ENCODE peak calls at places on chromosome 11, in five cellular contexts. One of them, this sample, is unnamed.

GRCh38 chr11:55457641-55458040 is 89.9 kb downstream of the OR4A15 start:
- DNase-seq in HCT116: no peak
- DNase-seq in GM23248: no peak
- DNase-seq in hepatocyte: no peak
- DNase-seq in MM.1S: peak; percentile 63
- DNase-seq in this sample: no peak

GRCh38 chr11:22130462-22131053 is 62.3 kb upstream of the ANO5 start:
- DNase-seq in HCT116: no peak
- DNase-seq in GM23248: peak; percentile 14
- DNase-seq in hepatocyte: peak; percentile 32
- DNase-seq in MM.1S: peak; percentile 52
- DNase-seq in this sample: peak; percentile 25

GRCh38 chr11:46977038-46977818 is 40.7 kb downstream of the CSTPP1 start:
- DNase-seq in HCT116: no peak
- DNase-seq in GM23248: no peak
- DNase-seq in hepatocyte: no peak
- DNase-seq in MM.1S: no peak
- DNase-seq in this sample: peak; percentile 72

GRCh38 chr11:94668240-94668793 is 99.8 kb upstream of the AMOTL1 start:
- DNase-seq in HCT116: no peak
- DNase-seq in GM23248: no peak
- DNase-seq in hepatocyte: no peak
- DNase-seq in MM.1S: no peak
- DNase-seq in this sample: no peak

GRCh38 chr11:13364388-13364787 is 86.8 kb downstream of the BMAL1 start:
- DNase-seq in HCT116: no peak
- DNase-seq in GM23248: peak; percentile 64
- DNase-seq in hepatocyte: no peak
- DNase-seq in MM.1S: no peak
- DNase-seq in this sample: no peak

GRCh38 chr11:44747339-44747738 is 20.6 kb downstream of the TSPAN18 start:
- DNase-seq in HCT116: no peak
- DNase-seq in GM23248: peak; percentile 74
- DNase-seq in hepatocyte: no peak
- DNase-seq in MM.1S: no peak
- DNase-seq in this sample: no peak

GRCh38 chr11:61392991-61393595 is 706 bp downstream of the TMEM216 start:
- DNase-seq in HCT116: no peak
- DNase-seq in GM23248: peak; percentile 57
- DNase-seq in hepatocyte: peak; percentile 48
- DNase-seq in MM.1S: peak; percentile 34
- DNase-seq in this sample: peak; percentile 22

GRCh38 chr11:73404506-73405145 is 28.4 kb downstream of the RELT start:
- DNase-seq in HCT116: no peak
- DNase-seq in GM23248: no peak
- DNase-seq in hepatocyte: no peak
- DNase-seq in MM.1S: no peak
- DNase-seq in this sample: no peak

GRCh38 chr11:67303989-67304411 is 670 bp downstream of the SSH3 start:
- DNase-seq in HCT116: no peak
- DNase-seq in GM23248: peak; percentile 52
- DNase-seq in hepatocyte: peak; percentile 63
- DNase-seq in MM.1S: no peak
- DNase-seq in this sample: no peak

GRCh38 chr11:95231881-95232605 is 1.0 kb upstream of the SESN3 start:
- DNase-seq in HCT116: no peak
- DNase-seq in GM23248: peak; percentile 82
- DNase-seq in hepatocyte: peak; percentile 87
- DNase-seq in MM.1S: peak; percentile 75
- DNase-seq in this sample: peak; percentile 87

GRCh38 chr11:11871991-11872401 is 30.2 kb downstream of the USP47 start:
- DNase-seq in HCT116: no peak
- DNase-seq in GM23248: no peak
- DNase-seq in hepatocyte: no peak
- DNase-seq in MM.1S: no peak
- DNase-seq in this sample: no peak

GRCh38 chr11:43952401-43953342 is 10.2 kb downstream of the C11orf96 start:
- DNase-seq in HCT116: no peak
- DNase-seq in GM23248: peak; percentile 17
- DNase-seq in hepatocyte: no peak
- DNase-seq in MM.1S: no peak
- DNase-seq in this sample: no peak

GRCh38 chr11:116215471-116216113 is 557.2 kb downstream of the BUD13 start:
- DNase-seq in HCT116: no peak
- DNase-seq in GM23248: no peak
- DNase-seq in hepatocyte: no peak
- DNase-seq in MM.1S: no peak
- DNase-seq in this sample: peak; percentile 44

GRCh38 chr11:130798280-130798679 is 118.0 kb downstream of the SNX19 start:
- DNase-seq in HCT116: no peak
- DNase-seq in GM23248: peak; percentile 97
- DNase-seq in hepatocyte: no peak
- DNase-seq in MM.1S: no peak
- DNase-seq in this sample: no peak

GRCh38 chr11:127452533-127452932 is 452.0 kb upstream of the KIRREL3 start:
- DNase-seq in HCT116: no peak
- DNase-seq in GM23248: no peak
- DNase-seq in hepatocyte: no peak
- DNase-seq in MM.1S: no peak
- DNase-seq in this sample: no peak

GRCh38 chr11:75667831-75668507 is 869 bp downstream of the MAP6 start:
- DNase-seq in HCT116: no peak
- DNase-seq in GM23248: peak; percentile 68
- DNase-seq in hepatocyte: peak; percentile 66
- DNase-seq in MM.1S: no peak
- DNase-seq in this sample: peak; percentile 94

GRCh38 chr11:116843661-116844060 is 6.2 kb upstream of the APOA1 start:
- DNase-seq in HCT116: no peak
- DNase-seq in GM23248: no peak
- DNase-seq in hepatocyte: no peak
- DNase-seq in MM.1S: no peak
- DNase-seq in this sample: no peak

GRCh38 chr11:44632466-44633123 is 67.1 kb downstream of the CD82 start:
- DNase-seq in HCT116: peak; percentile 45
- DNase-seq in GM23248: peak; percentile 55
- DNase-seq in hepatocyte: peak; percentile 52
- DNase-seq in MM.1S: no peak
- DNase-seq in this sample: peak; percentile 64

GRCh38 chr11:65781152-65781961 is 581 bp upstream of the AP5B1 start:
- DNase-seq in HCT116: no peak
- DNase-seq in GM23248: peak; percentile 48
- DNase-seq in hepatocyte: peak; percentile 59
- DNase-seq in MM.1S: no peak
- DNase-seq in this sample: peak; percentile 84

GRCh38 chr11:131504199-131504949 is 134.0 kb downstream of the NTM start:
- DNase-seq in HCT116: no peak
- DNase-seq in GM23248: no peak
- DNase-seq in hepatocyte: peak; percentile 20
- DNase-seq in MM.1S: no peak
- DNase-seq in this sample: peak; percentile 78

GRCh38 chr11:107561688-107562087 is 3.8 kb downstream of the ALKBH8 start:
- DNase-seq in HCT116: no peak
- DNase-seq in GM23248: peak; percentile 95
- DNase-seq in hepatocyte: no peak
- DNase-seq in MM.1S: no peak
- DNase-seq in this sample: no peak
- TF ChIP-seq EZH2phosphoT487 in HCT116: no peak
- TF ChIP-seq EZH2phosphoT487 in GM23248: peak; percentile 99
- TF ChIP-seq EZH2phosphoT487 in hepatocyte: no peak
- TF ChIP-seq EZH2phosphoT487 in MM.1S: no peak
- TF ChIP-seq EZH2phosphoT487 in this sample: no peak

GRCh38 chr11:118633319-118633690 is 25.9 kb downstream of the PHLDB1 start:
- DNase-seq in HCT116: no peak
- DNase-seq in GM23248: peak; percentile 53
- DNase-seq in hepatocyte: no peak
- DNase-seq in MM.1S: no peak
- DNase-seq in this sample: no peak

GRCh38 chr11:118635237-118635591 is 27.8 kb downstream of the PHLDB1 start:
- DNase-seq in HCT116: no peak
- DNase-seq in GM23248: no peak
- DNase-seq in hepatocyte: no peak
- DNase-seq in MM.1S: no peak
- DNase-seq in this sample: peak; percentile 68

GRCh38 chr11:118634435-118635236 is 27.2 kb downstream of the PHLDB1 start:
- DNase-seq in HCT116: no peak
- DNase-seq in GM23248: peak; percentile 56
- DNase-seq in hepatocyte: peak; percentile 92
- DNase-seq in MM.1S: peak; percentile 63
- DNase-seq in this sample: peak; percentile 91

GRCh38 chr11:118632577-118633318 is 25.3 kb downstream of the PHLDB1 start:
- DNase-seq in HCT116: no peak
- DNase-seq in GM23248: no peak
- DNase-seq in hepatocyte: no peak
- DNase-seq in MM.1S: no peak
- DNase-seq in this sample: no peak

GRCh38 chr11:118633979-118634378 is 26.6 kb downstream of the PHLDB1 start:
- DNase-seq in HCT116: no peak
- DNase-seq in GM23248: peak; percentile 81
- DNase-seq in hepatocyte: no peak
- DNase-seq in MM.1S: no peak
- DNase-seq in this sample: peak; percentile 4
- H3K27ac ChIP-seq in HCT116: peak overlapping the region; percentile 11
- H3K27ac ChIP-seq in GM23248: peak overlapping the region; percentile 78
- H3K27ac ChIP-seq in hepatocyte: peak overlapping the region; percentile 67
- H3K27ac ChIP-seq in MM.1S: no peak overlapping the region
- H3K27ac ChIP-seq in this sample: no peak overlapping the region

DNA sequence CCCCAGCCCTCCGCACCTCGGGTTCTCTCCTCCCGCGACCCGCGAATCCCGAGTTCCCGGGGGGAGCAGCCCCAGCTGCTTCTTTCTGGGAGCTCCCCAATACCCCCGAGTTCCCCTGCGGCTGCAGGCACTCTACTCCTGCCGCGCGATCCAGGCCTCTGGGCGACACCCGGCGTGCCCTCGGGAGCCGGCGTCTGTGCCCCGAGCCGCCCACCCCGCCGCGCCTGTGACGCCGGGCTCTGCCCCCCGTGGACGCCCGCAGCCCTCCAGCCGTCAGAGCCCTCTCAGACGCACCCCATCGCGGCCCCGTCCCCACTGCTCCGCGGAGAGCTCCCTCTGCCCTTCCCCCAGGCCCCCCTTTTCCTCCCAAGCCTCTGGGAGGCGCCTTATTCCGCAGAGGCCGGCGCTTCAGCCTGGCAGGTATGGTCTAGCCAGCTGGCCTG is 422 bp downstream of the GLB1L2 start:
- DNase-seq in HCT116: no peak
- DNase-seq in GM23248: no peak
- DNase-seq in hepatocyte: peak; percentile 54
- DNase-seq in MM.1S: no peak
- DNase-seq in this sample: peak; percentile 75
- TF ChIP-seq EZH2 in HCT116: no peak
- TF ChIP-seq EZH2 in GM23248: peak; percentile 52
- TF ChIP-seq EZH2 in hepatocyte: no peak
- TF ChIP-seq EZH2 in MM.1S: no peak
- TF ChIP-seq EZH2 in this sample: no peak

GRCh38 chr11:36363361-36364272 is 67.5 kb downstream of the PRR5L start:
- DNase-seq in HCT116: no peak
- DNase-seq in GM23248: peak; percentile 18
- DNase-seq in hepatocyte: peak; percentile 37
- DNase-seq in MM.1S: peak; percentile 10
- DNase-seq in this sample: peak; percentile 69

GRCh38 chr11:36364551-36364950 is 68.5 kb downstream of the PRR5L start:
- DNase-seq in HCT116: no peak
- DNase-seq in GM23248: peak; percentile 36
- DNase-seq in hepatocyte: no peak
- DNase-seq in MM.1S: no peak
- DNase-seq in this sample: no peak

GRCh38 chr11:36361901-36362391 is 65.9 kb downstream of the PRR5L start:
- DNase-seq in HCT116: no peak
- DNase-seq in GM23248: peak; percentile 89
- DNase-seq in hepatocyte: peak; percentile 72
- DNase-seq in MM.1S: no peak
- DNase-seq in this sample: peak; percentile 19

GRCh38 chr11:36361472-36361871 is 65.4 kb downstream of the PRR5L start:
- DNase-seq in HCT116: no peak
- DNase-seq in GM23248: peak; percentile 27
- DNase-seq in hepatocyte: no peak
- DNase-seq in MM.1S: no peak
- DNase-seq in this sample: no peak

DNA sequence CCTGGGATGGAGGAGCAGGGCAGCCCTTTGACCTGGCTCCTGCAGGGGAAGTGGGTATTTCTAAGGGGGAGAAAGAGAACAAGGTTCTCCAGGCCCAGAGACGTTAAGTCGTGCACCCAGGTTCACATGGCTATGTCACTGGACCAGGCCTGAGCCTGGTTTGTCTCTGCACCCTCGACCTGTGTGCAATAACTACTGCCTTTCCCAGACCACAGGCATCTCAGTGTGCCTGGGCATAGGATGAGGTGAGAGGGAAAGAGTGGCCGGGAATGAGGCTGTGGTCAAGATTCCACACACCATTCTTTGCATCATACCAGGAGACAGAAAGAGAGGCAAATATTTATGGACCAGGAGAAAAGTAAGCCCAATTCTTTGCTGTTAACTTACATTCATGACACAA is 66.8 kb downstream of the PRR5L start:
- DNase-seq in HCT116: no peak
- DNase-seq in GM23248: peak; percentile 61
- DNase-seq in hepatocyte: no peak
- DNase-seq in MM.1S: no peak
- DNase-seq in this sample: no peak
- TF ChIP-seq EZH2phosphoT487 in HCT116: no peak
- TF ChIP-seq EZH2phosphoT487 in GM23248: no peak
- TF ChIP-seq EZH2phosphoT487 in hepatocyte: no peak
- TF ChIP-seq EZH2phosphoT487 in MM.1S: no peak
- TF ChIP-seq EZH2phosphoT487 in this sample: no peak

DNA sequence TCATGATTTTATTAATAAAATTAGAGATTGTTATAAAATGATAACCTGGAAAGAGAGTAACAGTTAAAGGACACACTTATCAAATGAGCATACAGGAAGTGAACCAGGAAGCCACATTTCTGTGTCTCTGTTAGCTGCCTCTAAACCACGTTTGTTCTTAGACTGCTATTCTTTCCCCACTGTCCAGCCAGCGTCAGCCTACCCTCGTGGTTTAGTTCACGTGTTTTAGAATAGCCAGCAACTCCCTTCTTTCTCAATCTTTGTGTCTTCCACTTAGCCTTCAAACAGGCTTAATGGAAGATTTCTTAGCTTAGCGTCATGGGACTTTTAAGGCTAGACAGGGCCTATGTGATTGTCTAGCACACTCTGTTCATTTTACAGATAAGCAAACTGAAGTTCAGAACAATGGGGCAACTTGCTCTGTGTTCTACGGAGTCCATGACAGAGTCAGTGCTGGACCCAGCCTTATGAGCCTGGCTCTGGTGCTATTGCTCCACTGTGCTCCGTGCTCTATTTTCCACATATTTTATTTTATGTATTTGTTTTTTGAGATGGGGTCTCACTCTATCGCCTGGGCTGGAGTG is 27.2 kb downstream of the GRAMD1B start:
- DNase-seq in HCT116: no peak
- DNase-seq in GM23248: no peak
- DNase-seq in hepatocyte: no peak
- DNase-seq in MM.1S: no peak
- DNase-seq in this sample: no peak
- H3K27ac ChIP-seq in HCT116: no peak overlapping the region
- H3K27ac ChIP-seq in GM23248: no peak overlapping the region
- H3K27ac ChIP-seq in hepatocyte: no peak overlapping the region
- H3K27ac ChIP-seq in MM.1S: no peak overlapping the region
- H3K27ac ChIP-seq in this sample: no peak overlapping the region

GRCh38 chr11:125165664-125166346 is 1.3 kb downstream of the PKNOX2 start:
- DNase-seq in HCT116: no peak
- DNase-seq in GM23248: peak; percentile 66
- DNase-seq in hepatocyte: peak; percentile 22
- DNase-seq in MM.1S: no peak
- DNase-seq in this sample: peak; percentile 61
- TF ChIP-seq EZH2 in HCT116: no peak
- TF ChIP-seq EZH2 in GM23248: peak; percentile 70
- TF ChIP-seq EZH2 in hepatocyte: peak; percentile 68
- TF ChIP-seq EZH2 in MM.1S: no peak
- TF ChIP-seq EZH2 in this sample: no peak

GRCh38 chr11:40328890-40329617 is 1130.4 kb downstream of the LRRC4C start:
- DNase-seq in HCT116: no peak
- DNase-seq in GM23248: peak; percentile 84
- DNase-seq in hepatocyte: peak; percentile 95
- DNase-seq in MM.1S: no peak
- DNase-seq in this sample: no peak
- TF ChIP-seq EZH2phosphoT487 in HCT116: no peak
- TF ChIP-seq EZH2phosphoT487 in GM23248: no peak
- TF ChIP-seq EZH2phosphoT487 in hepatocyte: no peak
- TF ChIP-seq EZH2phosphoT487 in MM.1S: no peak
- TF ChIP-seq EZH2phosphoT487 in this sample: no peak

This sample was measured in neural progenitor cell.